ENCODE peak calls at places on chromosomes 6 and 20, in six cellular contexts. S, P, V, F, I and N are unnamed samples.

GRCh38 chr6:32046450-32047083 is 8.4 kb downstream of the CYP21A2 start:
- DNase-seq in S (peak), F (no peak), I (no peak), P (no peak), V (no peak), N (no peak)

GRCh38 chr6:143301204-143301603 is 149.3 kb downstream of the ADAT2 start:
- DNase-seq in V (no peak), I (no peak), F (no peak), S (no peak), P (no peak), N (no peak)

GRCh38 chr6:139742671-139743070 is 368.2 kb upstream of the CITED2 start:
- DNase-seq in I (no peak), P (no peak), V (no peak), S (peak), F (no peak), N (no peak)

GRCh38 chr6:104134876-104135275 is 724.8 kb downstream of the HACE1 start:
- DNase-seq in V (no peak), S (no peak), I (no peak), P (no peak), F (no peak), N (no peak)

GRCh38 chr6:165717732-165718465 is 54.9 kb upstream of the PDE10A start:
- DNase-seq in V (no peak), P (no peak), I (no peak), S (no peak), F (no peak), N (no peak)

GRCh38 chr6:136525586-136526195 is 24.5 kb downstream of the MAP7 start:
- DNase-seq in I (no peak), V (no peak), F (no peak), P (no peak), S (peak), N (no peak)

GRCh38 chr20:1298166-1298565 is 30.8 kb downstream of the SDCBP2 start:
- DNase-seq in V (no peak), F (no peak), S (no peak), I (no peak), P (no peak), N (no peak)

GRCh38 chr6:81950877-81951276 is 198.4 kb upstream of the TENT5A start:
- DNase-seq in F (peak), S (no peak), I (no peak), V (no peak), P (no peak), N (no peak)

GRCh38 chr6:24359640-24360454 is 2.0 kb upstream of the DCDC2 start:
- DNase-seq in P (peak), V (peak), I (peak), F (peak), S (peak), N (peak)